ENCODE peak calls at places on chromosomes 13 and 19, in nine cellular contexts. H is GM12878, E is body of pancreas, Y is heart left ventricle, A is A549, Q is K562, U is HepG2, I is upper lobe of left lung, P is gastrocnemius medialis. W is an unnamed sample.

GRCh38 chr19:40923934-40924391 is 41.9 kb upstream of the CYP2A7 start:
- ATAC-seq in H (no peak), E (peak), Y (no peak), A (no peak), Q (no peak), U (no peak), I (peak), P (no peak), W (no peak)

GRCh38 chr19:38211206-38211605 is 12.8 kb downstream of the DPF1 start:
- ATAC-seq in H (no peak), E (no peak), Y (peak), A (peak), Q (no peak), U (peak), I (peak), P (no peak), W (no peak)

GRCh38 chr13:79307866-79308298 is 98.2 kb downstream of the RBM26 start:
- ATAC-seq in H (peak), E (no peak), Y (peak), A (peak), Q (peak), U (peak), I (peak), P (peak), W (no peak)

GRCh38 chr13:66860868-66861447 is 369.2 kb downstream of the PCDH9 start:
- ATAC-seq in H (no peak), E (no peak), Y (no peak), A (no peak), Q (no peak), U (no peak), I (no peak), P (no peak), W (no peak)

GRCh38 chr13:99417151-99417820 is 84.0 kb upstream of the TM9SF2 start:
- ATAC-seq in H (no peak), E (no peak), Y (no peak), A (no peak), Q (no peak), U (no peak), I (no peak), P (no peak), W (no peak)

GRCh38 chr19:7476241-7476640 is 12.6 kb downstream of the PEX11G start:
- ATAC-seq in H (no peak), E (no peak), Y (no peak), A (no peak), Q (no peak), U (no peak), I (no peak), P (no peak), W (no peak)

GRCh38 chr19:11675569-11675968 is 63.2 kb downstream of the ZNF823 start:
- ATAC-seq in H (no peak), E (no peak), Y (no peak), A (no peak), Q (no peak), U (no peak), I (no peak), P (no peak), W (no peak)

GRCh38 chr13:110303644-110304043 is 3.3 kb downstream of the COL4A1 start:
- ATAC-seq in H (no peak), E (no peak), Y (no peak), A (no peak), Q (no peak), U (no peak), I (no peak), P (no peak), W (no peak)

GRCh38 chr19:33175886-33176669 is 18.1 kb upstream of the LRP3 start:
- ATAC-seq in H (peak), E (no peak), Y (peak), A (peak), Q (peak), U (peak), I (peak), P (peak), W (peak)

GRCh38 chr13:62556973-62557372 is 1141.3 kb upstream of the PCDH20 start:
- ATAC-seq in H (no peak), E (no peak), Y (no peak), A (no peak), Q (no peak), U (no peak), I (no peak), P (no peak), W (no peak)

GRCh38 chr13:111372651-111373425 is 52.4 kb downstream of the TEX29 start:
- ATAC-seq in H (peak), E (no peak), Y (no peak), A (no peak), Q (no peak), U (no peak), I (no peak), P (no peak), W (no peak)

GRCh38 chr19:31340059-31341025 is 8.9 kb downstream of the TSHZ3 start:
- ATAC-seq in H (no peak), E (no peak), Y (peak), A (no peak), Q (no peak), U (no peak), I (peak), P (no peak), W (no peak)

GRCh38 chr13:23445794-23446193 is 12.3 kb upstream of the SACS start:
- ATAC-seq in H (no peak), E (no peak), Y (no peak), A (no peak), Q (no peak), U (no peak), I (no peak), P (no peak), W (no peak)

GRCh38 chr13:96474158-96474606 is 384.3 kb downstream of the HS6ST3 start:
- ATAC-seq in H (no peak), E (no peak), Y (no peak), A (no peak), Q (no peak), U (no peak), I (no peak), P (no peak), W (no peak)

GRCh38 chr13:23348270-23349126 is 85.0 kb downstream of the SACS start:
- ATAC-seq in H (no peak), E (no peak), Y (peak), A (no peak), Q (no peak), U (no peak), I (no peak), P (peak), W (peak)

GRCh38 chr13:26425439-26426358 is 131.8 kb upstream of the WASF3 start:
- ATAC-seq in H (no peak), E (peak), Y (peak), A (no peak), Q (no peak), U (peak), I (peak), P (no peak), W (peak)

GRCh38 chr19:45477713-45478453 is 10.1 kb downstream of the FOSB start:
- ATAC-seq in H (peak), E (peak), Y (peak), A (peak), Q (no peak), U (peak), I (no peak), P (no peak), W (no peak)

GRCh38 chr13:105678072-105678471 is 857.4 kb downstream of the EFNB2 start:
- ATAC-seq in H (peak), E (no peak), Y (no peak), A (no peak), Q (no peak), U (no peak), I (no peak), P (no peak), W (no peak)

GRCh38 chr19:38513762-38514167 is 80.3 kb downstream of the RYR1 start:
- ATAC-seq in H (peak), E (no peak), Y (no peak), A (no peak), Q (no peak), U (no peak), I (no peak), P (peak), W (no peak)

GRCh38 chr13:111187879-111188643 is 73.0 kb downstream of the ARHGEF7 start:
- ATAC-seq in H (no peak), E (no peak), Y (peak), A (no peak), Q (no peak), U (no peak), I (peak), P (peak), W (peak)

GRCh38 chr19:2540646-2541454 is 64.9 kb downstream of the GADD45B start:
- ATAC-seq in H (no peak), E (peak), Y (peak), A (peak), Q (no peak), U (peak), I (peak), P (peak), W (peak)
- TF ChIP-seq CTCF in H (no peak), E (peak), Y (no peak), A (no peak), Q (no peak), U (peak), I (peak), P (peak), W (peak)

DNA sequence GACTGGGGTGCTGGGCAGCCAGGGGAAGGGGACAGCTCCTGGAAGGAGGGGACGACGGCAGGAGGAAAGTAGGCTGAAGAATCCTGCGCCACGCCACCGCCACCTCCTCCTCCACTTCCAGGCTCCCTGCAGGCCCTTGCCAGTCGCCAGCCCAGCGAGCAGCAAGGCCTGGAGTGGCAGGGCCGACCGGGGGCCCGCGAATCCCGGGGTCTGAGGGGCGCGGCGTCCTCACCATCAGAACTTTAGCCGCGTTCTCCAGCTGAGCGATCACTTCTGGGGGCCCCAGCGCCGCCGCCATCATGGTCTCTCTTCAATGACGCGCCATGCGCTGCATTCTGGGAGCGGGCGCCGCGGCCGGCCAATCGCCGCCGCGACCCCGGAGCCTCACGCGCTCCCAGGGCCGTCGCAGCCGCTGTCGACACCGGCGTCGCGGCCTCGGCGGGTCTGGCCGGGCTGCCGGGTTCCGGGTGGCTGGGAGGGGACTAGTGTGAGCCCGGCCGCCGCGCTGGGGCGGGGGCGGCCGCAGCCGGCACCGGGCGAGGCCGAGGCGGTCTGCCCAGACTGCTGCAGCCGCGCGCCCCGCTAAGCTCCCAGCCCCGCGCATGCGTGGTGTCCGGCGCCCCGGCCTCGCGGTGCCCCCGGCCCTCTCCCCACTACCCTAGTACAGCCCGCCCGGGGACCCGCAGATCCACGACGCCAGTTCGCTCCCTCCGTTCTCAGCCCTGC is at the start of gene XPO4:
- ATAC-seq in H (peak), E (peak), Y (peak), A (peak), Q (peak), U (peak), I (peak), P (peak), W (peak)
- TF ChIP-seq POLR2A in H (peak), E (peak), Y (peak), A (peak), Q (peak), U (peak), I (no peak), P (peak), W (peak)

GRCh38 chr13:59996461-59996860 is 167.3 kb downstream of the DIAPH3 start:
- ATAC-seq in H (no peak), E (no peak), Y (no peak), A (no peak), Q (no peak), U (no peak), I (no peak), P (no peak), W (no peak)

GRCh38 chr13:59991395-59991794 is 172.3 kb downstream of the DIAPH3 start:
- ATAC-seq in H (no peak), E (no peak), Y (no peak), A (no peak), Q (no peak), U (no peak), I (no peak), P (no peak), W (no peak)
- TF ChIP-seq CTCF in H (no peak), E (no peak), Y (no peak), A (no peak), Q (no peak), U (no peak), I (no peak), P (no peak), W (no peak)

DNA sequence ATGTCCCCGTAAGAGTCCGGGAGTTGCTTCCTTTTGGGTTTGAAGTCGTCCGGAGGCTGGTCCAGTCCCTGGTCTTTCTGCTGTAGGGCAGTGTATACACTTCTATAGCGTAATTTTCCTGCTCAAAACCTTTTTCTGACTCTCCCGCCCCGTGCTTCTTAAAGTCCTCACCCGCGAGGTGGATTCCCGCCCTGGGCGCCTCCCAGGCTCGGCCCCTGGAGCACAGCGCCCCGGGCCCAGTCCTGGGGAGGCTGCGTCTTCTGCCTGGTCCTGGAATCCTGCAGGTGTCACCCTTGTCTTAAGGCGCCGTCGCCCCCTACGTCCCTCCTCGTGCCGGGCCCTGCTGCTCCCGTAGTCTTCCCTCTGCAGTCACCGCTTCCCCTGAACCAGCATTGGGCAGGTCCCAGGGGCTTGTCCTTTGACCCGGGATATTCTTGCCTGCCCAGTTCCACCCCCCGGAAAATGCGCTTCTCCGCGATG is 34.4 kb upstream of the ZNF808 start:
- ATAC-seq in H (no peak), E (no peak), Y (peak), A (no peak), Q (peak), U (no peak), I (no peak), P (no peak), W (peak)
- TF ChIP-seq POLR2A in H (no peak), E (no peak), Y (no peak), A (no peak), Q (no peak), U (no peak), I (no peak), P (no peak), W (no peak)